ENCODE peak calls at places on chromosome 1, in five cellular contexts. D, U, H, O and M are unnamed samples.

GRCh38 chr1:16318544-16318943 is 33.7 kb downstream of the FBXO42 start:
- DNase-seq in D (no peak), U (no peak), O (no peak), H (no peak), M (no peak)

GRCh38 chr1:6275826-6276764 is 15.2 kb upstream of the GPR153 start:
- DNase-seq in D (no peak), U (no peak), H (no peak), O (no peak), M (no peak)

GRCh38 chr1:42484382-42484781 is 21.3 kb downstream of the CCDC30 start:
- DNase-seq in O (peak), D (no peak), U (no peak), H (no peak), M (no peak)

GRCh38 chr1:48051466-48052126 is 54.4 kb upstream of the TRABD2B start:
- DNase-seq in O (no peak), H (no peak), D (no peak), U (no peak), M (no peak)

GRCh38 chr1:33346921-33347649 is 26.2 kb upstream of the A3GALT2 start:
- DNase-seq in D (no peak), U (no peak), O (peak), H (no peak), M (no peak)

GRCh38 chr1:115041654-115042053 is 12.0 kb downstream of the TSHB start:
- DNase-seq in H (no peak), U (no peak), O (peak), D (no peak), M (no peak)

GRCh38 chr1:232837085-232837484 is 31.9 kb downstream of the MAP10 start:
- DNase-seq in H (no peak), U (no peak), O (peak), D (no peak), M (no peak)

GRCh38 chr1:39977202-39977601 is 22.3 kb downstream of the MFSD2A start:
- DNase-seq in D (no peak), H (no peak), U (no peak), O (peak), M (no peak)

GRCh38 chr1:52554756-52555155 is 1.9 kb upstream of the TUT4 start:
- DNase-seq in U (no peak), O (peak), H (peak), D (no peak), M (no peak)

GRCh38 chr1:228964178-228964819 is 229.0 kb downstream of the RHOU start:
- DNase-seq in H (no peak), U (no peak), D (no peak), O (peak), M (no peak)